ENCODE peak calls at places on chromosomes 12 and 14, in ten cellular contexts. P is progenitor cell of endocrine pancreas; E is amygdala; F is foreskin melanocyte; S is activated T-helper 1 cell treated with anti-CD3 and anti-CD28 coated beads, Interleukin-12 subunit alpha, Interleukin-12 subunit beta, Interleukin-2, Interleukin-4 antibody, amounts not matched to agents 30 ng/mL and 10 ng/mL and 1 ng/mL, durations not matched to agents 14 hours and 24 hours and 36 hours; M is posterior cingulate gyrus; K is breast epithelium; N is CD8-positive, alpha-beta memory T cell; Y is endothelial cell; Q is lung. O is an unnamed sample.

GRCh38 chr14:53144244-53144643 is 8.9 kb downstream of the DDHD1 start:
- DNase-seq in Y (no peak), E (no peak), K (no peak), P (no peak), M (no peak), Q (no peak), F (no peak), S (no peak), N (no peak), O (no peak)

GRCh38 chr14:105045710-105046326 is 19.4 kb downstream of the GPR132 start:
- DNase-seq in K (peak; percentile 94), P (peak; percentile 94), M (peak; percentile 76), N (peak; percentile 89), E (peak; percentile 23), Q (peak; percentile 92), F (peak; percentile 70), S (peak; percentile 88), Y (peak; percentile 98), O (peak; percentile 84)

GRCh38 chr14:76768201-76768656 is 7.0 kb downstream of the VASH1 start:
- DNase-seq in K (no peak), S (peak; percentile 74), Q (peak; percentile 51), Y (peak; percentile 63), P (no peak), E (no peak), M (no peak), N (peak; percentile 46), F (no peak), O (peak; percentile 64)

GRCh38 chr12:20451759-20452158 is 83.4 kb downstream of the PDE3A start:
- DNase-seq in E (no peak), K (no peak), Q (no peak), N (no peak), F (no peak), Y (no peak), M (no peak), S (no peak), P (no peak), O (no peak)

GRCh38 chr14:22463763-22464173 is 125.3 kb downstream of the DAD1 start:
- DNase-seq in Q (no peak), K (no peak), Y (no peak), N (no peak), E (no peak), M (no peak), S (no peak), P (no peak), F (no peak), O (no peak)

GRCh38 chr12:110822821-110823415 is 23.9 kb upstream of the CCDC63 start:
- DNase-seq in Q (no peak), P (no peak), F (no peak), S (no peak), Y (no peak), M (no peak), E (no peak), N (no peak), K (no peak), O (no peak)

GRCh38 chr12:57545809-57546437 is 1.1 kb downstream of the DCTN2 start:
- DNase-seq in E (no peak), K (no peak), Y (no peak), F (no peak), Q (no peak), N (no peak), M (no peak), S (no peak), P (no peak), O (no peak)

GRCh38 chr12:1533205-1533601 is 61.2 kb downstream of the FBXL14 start:
- DNase-seq in E (no peak), Q (no peak), P (no peak), K (no peak), F (no peak), Y (no peak), M (no peak), N (peak; percentile 28), S (peak; percentile 17), O (peak; percentile 22)

GRCh38 chr14:21092147-21093011 is 6.1 kb downstream of the ZNF219 start:
- DNase-seq in Q (peak; percentile 89), Y (peak; percentile 94), S (peak; percentile 87), F (peak; percentile 37), P (peak; percentile 76), M (peak; percentile 69), N (peak; percentile 88), E (peak; percentile 27), K (peak; percentile 84), O (peak; percentile 85)

GRCh38 chr12:116818341-116818856 is 62.8 kb downstream of the HRK start:
- DNase-seq in S (peak; percentile 7), Y (no peak), N (no peak), F (peak; percentile 49), E (no peak), Q (no peak), P (no peak), K (no peak), M (no peak), O (peak; percentile 0)

GRCh38 chr14:64419003-64419402 is 30.9 kb downstream of the MTHFD1 start:
- DNase-seq in K (no peak), P (no peak), F (no peak), S (no peak), M (no peak), Y (no peak), N (no peak), Q (no peak), E (no peak), O (no peak)

O was measured in activated effector memory CD4-positive, alpha-beta T cell treated with Interleukin-2 at 50 U/mL for 16 hours.